ENCODE peak calls at places on chromosome 1, in ten cellular contexts. H is Panc1, O is SK-N-SH, C is SK-N-MC, J is suprapubic skin, A is GM12878, S is K562, V is HCT116, K is sigmoid colon, I is transverse colon. Q is an unnamed sample.

GRCh38 chr1:161038523-161039153 is at the start of gene TSTD1:
- DNase-seq in H (no peak), O (peak; percentile 80), C (no peak), J (no peak), A (no peak), S (peak; percentile 45), V (no peak), K (no peak), I (peak; percentile 90), Q (peak; percentile 74)

GRCh38 chr1:182600036-182600713 is 4.0 kb downstream of the RGS16 start:
- DNase-seq in H (no peak), O (no peak), C (no peak), J (no peak), A (no peak), S (no peak), V (no peak), K (no peak), I (no peak), Q (no peak)

GRCh38 chr1:33410091-33410701 is 20.7 kb downstream of the PHC2 start:
- DNase-seq in H (no peak), O (peak; percentile 29), C (no peak), J (no peak), A (no peak), S (no peak), V (no peak), K (no peak), I (no peak), Q (no peak)

GRCh38 chr1:53330819-53331218 is 2.9 kb upstream of the LRP8 start:
- DNase-seq in H (no peak), O (no peak), C (no peak), J (peak; percentile 56), A (no peak), S (no peak), V (no peak), K (peak; percentile 51), I (no peak), Q (no peak)

GRCh38 chr1:55035904-55036303 is 3.4 kb upstream of the PCSK9 start:
- DNase-seq in H (no peak), O (no peak), C (no peak), J (no peak), A (no peak), S (peak; percentile 43), V (peak; percentile 34), K (no peak), I (no peak), Q (no peak)

GRCh38 chr1:41315867-41316266 is 45.4 kb upstream of the FOXO6 start:
- DNase-seq in H (no peak), O (no peak), C (no peak), J (no peak), A (no peak), S (no peak), V (no peak), K (no peak), I (no peak), Q (no peak)

GRCh38 chr1:66371233-66372005 is 162.5 kb upstream of the SGIP1 start:
- DNase-seq in H (no peak), O (no peak), C (no peak), J (no peak), A (no peak), S (no peak), V (no peak), K (no peak), I (peak; percentile 27), Q (no peak)

GRCh38 chr1:170836146-170836545 is 99.2 kb upstream of the MROH9 start:
- DNase-seq in H (no peak), O (no peak), C (no peak), J (no peak), A (no peak), S (no peak), V (no peak), K (no peak), I (no peak), Q (no peak)

GRCh38 chr1:197526736-197527371 is 248.4 kb downstream of the DENND1B start:
- DNase-seq in H (no peak), O (peak; percentile 4), C (no peak), J (no peak), A (no peak), S (peak; percentile 28), V (peak; percentile 10), K (no peak), I (no peak), Q (no peak)

GRCh38 chr1:39900662-39901485 is 843 bp downstream of the MYCL start:
- DNase-seq in H (no peak), O (peak; percentile 70), C (no peak), J (no peak), A (no peak), S (peak; percentile 55), V (no peak), K (no peak), I (peak; percentile 30), Q (peak; percentile 32)

GRCh38 chr1:231040800-231041704 is 998 bp upstream of the FAM89A start:
- DNase-seq in H (no peak), O (peak; percentile 48), C (no peak), J (no peak), A (no peak), S (no peak), V (no peak), K (peak; percentile 69), I (no peak), Q (peak; percentile 13)

GRCh38 chr1:90717665-90718410 is 736 bp upstream of the BARHL2 start:
- DNase-seq in H (no peak), O (peak; percentile 83), C (no peak), J (no peak), A (no peak), S (peak; percentile 81), V (no peak), K (no peak), I (peak; percentile 42), Q (no peak)

GRCh38 chr1:35173516-35174224 is 19.3 kb downstream of the SFPQ start:
- DNase-seq in H (no peak), O (no peak), C (no peak), J (no peak), A (no peak), S (no peak), V (no peak), K (no peak), I (no peak), Q (no peak)

GRCh38 chr1:101291562-101292035 is 54.8 kb downstream of the S1PR1 start:
- DNase-seq in H (no peak), O (no peak), C (no peak), J (no peak), A (no peak), S (no peak), V (no peak), K (no peak), I (no peak), Q (no peak)

DNA sequence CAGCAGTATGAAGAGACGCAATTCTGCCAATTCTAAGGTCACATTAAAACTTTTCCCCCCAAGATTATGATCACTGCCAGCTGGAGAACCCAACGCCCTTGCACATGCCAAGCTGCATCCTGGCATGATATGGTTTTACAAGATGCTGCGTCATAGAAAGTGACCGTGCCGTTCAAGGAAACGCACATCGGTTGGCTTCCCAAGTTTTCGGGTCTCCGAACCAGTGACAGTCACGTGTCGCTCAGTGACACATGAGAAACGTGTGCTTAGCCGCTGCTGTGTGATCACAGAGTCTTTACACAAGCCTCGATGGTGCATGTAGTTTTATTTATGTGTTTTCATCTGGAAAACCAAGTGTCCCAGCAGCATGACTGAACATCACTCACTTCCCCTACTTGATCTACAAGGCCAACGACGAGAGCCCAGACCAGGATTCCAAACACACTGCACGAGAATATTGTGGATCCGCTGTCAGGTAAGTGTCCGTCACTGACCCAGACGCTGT is 7.4 kb downstream of the SMIM1 start:
- DNase-seq in H (no peak), O (no peak), C (no peak), J (no peak), A (no peak), S (no peak), V (no peak), K (no peak), I (no peak), Q (no peak)
- H3K9me3 ChIP-seq in H (no peaks in the 10 kb centered on the region), O (no peaks in the 10 kb centered on the region), C (no peaks in the 10 kb centered on the region), J (no peaks in the 10 kb centered on the region), A (no peaks in the 10 kb centered on the region), S (no peaks in the 10 kb centered on the region), V (no peaks in the 10 kb centered on the region), K (no peaks in the 10 kb centered on the region), I (no peaks in the 10 kb centered on the region), Q (no peaks in the 10 kb centered on the region)

GRCh38 chr1:156802421-156802820 is 14.2 kb downstream of the SH2D2A start:
- DNase-seq in H (no peak), O (no peak), C (no peak), J (peak; percentile 38), A (no peak), S (no peak), V (no peak), K (no peak), I (no peak), Q (no peak)
- TF ChIP-seq POLR2AphosphoS5 in H (no peak), O (no peak), C (no peak), J (no peak), A (peak; percentile 4), S (no peak), V (peak; percentile 9), K (no peak), I (no peak), Q (no peak)

GRCh38 chr1:234851450-234852438 is 241.8 kb upstream of the IRF2BP2 start:
- DNase-seq in H (no peak), O (no peak), C (no peak), J (no peak), A (no peak), S (no peak), V (no peak), K (no peak), I (no peak), Q (no peak)

GRCh38 chr1:234852659-234853058 is 242.7 kb upstream of the IRF2BP2 start:
- DNase-seq in H (no peak), O (no peak), C (no peak), J (no peak), A (no peak), S (no peak), V (no peak), K (no peak), I (no peak), Q (no peak)

GRCh38 chr1:234845836-234846235 is 235.9 kb upstream of the IRF2BP2 start:
- DNase-seq in H (no peak), O (no peak), C (no peak), J (no peak), A (no peak), S (no peak), V (no peak), K (no peak), I (no peak), Q (no peak)

GRCh38 chr1:234849824-234850223 is 239.8 kb upstream of the IRF2BP2 start:
- DNase-seq in H (no peak), O (no peak), C (no peak), J (no peak), A (no peak), S (no peak), V (no peak), K (no peak), I (peak; percentile 36), Q (no peak)

GRCh38 chr1:234848972-234849641 is 239.1 kb upstream of the IRF2BP2 start:
- DNase-seq in H (no peak), O (no peak), C (no peak), J (no peak), A (no peak), S (no peak), V (no peak), K (no peak), I (no peak), Q (no peak)
- H3K9me3 ChIP-seq in H (no peaks in the 10 kb centered on the region), O (no peaks in the 10 kb centered on the region), C (no peaks in the 10 kb centered on the region), J (no peaks in the 10 kb centered on the region), A (no peaks in the 10 kb centered on the region), S (no peaks in the 10 kb centered on the region), V (no peaks in the 10 kb centered on the region), K (no peaks in the 10 kb centered on the region), I (no peaks in the 10 kb centered on the region), Q (no peaks in the 10 kb centered on the region)

GRCh38 chr1:238727670-238728069 is 658.7 kb upstream of the CHRM3 start:
- DNase-seq in H (no peak), O (no peak), C (no peak), J (no peak), A (no peak), S (no peak), V (no peak), K (no peak), I (no peak), Q (no peak)

GRCh38 chr1:238722812-238723211 is 663.6 kb upstream of the CHRM3 start:
- DNase-seq in H (no peak), O (no peak), C (no peak), J (no peak), A (no peak), S (no peak), V (no peak), K (no peak), I (no peak), Q (no peak)
- TF ChIP-seq POLR2AphosphoS5 in H (no peak), O (no peak), C (no peak), J (no peak), A (no peak), S (no peak), V (no peak), K (no peak), I (no peak), Q (no peak)

Q was measured in prostate gland.